ENCODE peak calls at places on chromosomes 2 and 18, in seven cellular contexts. L, F, A, H, O, B and C are unnamed samples.

GRCh38 chr2:96527990-96528679 is 8.4 kb upstream of the ARID5A start:
- DNase-seq in L (peak), F (peak), A (no peak), H (no peak), O (no peak), B (peak), C (no peak)

GRCh38 chr2:1859671-1860450 is 115.5 kb upstream of the PXDN start:
- DNase-seq in L (no peak), F (no peak), A (no peak), H (no peak), O (no peak), B (no peak), C (no peak)

GRCh38 chr2:55014962-55015939 is 35.0 kb downstream of the RTN4 start:
- DNase-seq in L (peak), F (peak), A (peak), H (peak), O (no peak), B (no peak), C (no peak)

GRCh38 chr2:164887434-164888112 is 46.0 kb upstream of the COBLL1 start:
- DNase-seq in L (no peak), F (no peak), A (no peak), H (no peak), O (no peak), B (no peak), C (no peak)

GRCh38 chr2:33529771-33530481 is 53.5 kb downstream of the RASGRP3 start:
- DNase-seq in L (no peak), F (no peak), A (peak), H (no peak), O (no peak), B (no peak), C (no peak)

GRCh38 chr2:237118025-237118424 is 32.3 kb downstream of the COPS8 start:
- DNase-seq in L (no peak), F (no peak), A (no peak), H (no peak), O (no peak), B (no peak), C (no peak)

GRCh38 chr2:61538920-61539559 is 884 bp upstream of the XPO1 start:
- DNase-seq in L (peak), F (peak), A (no peak), H (peak), O (no peak), B (no peak), C (no peak)

GRCh38 chr2:105179469-105180372 is 61.8 kb upstream of the GPR45 start:
- DNase-seq in L (peak), F (no peak), A (peak), H (peak), O (no peak), B (no peak), C (no peak)

GRCh38 chr2:176642074-176642473 is 372.8 kb downstream of the MTX2 start:
- DNase-seq in L (no peak), F (no peak), A (no peak), H (no peak), O (no peak), B (no peak), C (no peak)

GRCh38 chr2:24945907-24946306 is 25.8 kb downstream of the DNAJC27 start:
- DNase-seq in L (no peak), F (no peak), A (no peak), H (no peak), O (no peak), B (no peak), C (no peak)

GRCh38 chr2:224946911-224947310 is 95.4 kb downstream of the DOCK10 start:
- DNase-seq in L (no peak), F (no peak), A (no peak), H (no peak), O (no peak), B (no peak), C (peak)

GRCh38 chr2:64259301-64259700 is 115.1 kb upstream of the PELI1 start:
- DNase-seq in L (peak), F (no peak), A (no peak), H (no peak), O (no peak), B (no peak), C (no peak)

GRCh38 chr2:214069254-214069653 is 341.6 kb upstream of the VWC2L start:
- DNase-seq in L (no peak), F (no peak), A (no peak), H (peak), O (no peak), B (no peak), C (no peak)

GRCh38 chr18:13292736-13293135 is 74.2 kb downstream of the LDLRAD4 start:
- DNase-seq in L (no peak), F (no peak), A (peak), H (no peak), O (no peak), B (no peak), C (no peak)

GRCh38 chr2:199861116-199861774 is 10.3 kb upstream of the FTCDNL1 start:
- DNase-seq in L (no peak), F (no peak), A (peak), H (peak), O (no peak), B (no peak), C (no peak)

GRCh38 chr2:191612496-191612895 is 65.4 kb upstream of the NABP1 start:
- DNase-seq in L (no peak), F (no peak), A (no peak), H (no peak), O (no peak), B (no peak), C (no peak)

GRCh38 chr2:43225093-43225787 is 1.2 kb downstream of the ZFP36L2 start:
- DNase-seq in L (peak), F (peak), A (peak), H (no peak), O (peak), B (no peak), C (no peak)

GRCh38 chr2:69022548-69022947 is 9.6 kb downstream of the ANTXR1 start:
- DNase-seq in L (no peak), F (no peak), A (no peak), H (no peak), O (no peak), B (no peak), C (no peak)

GRCh38 chr2:162073776-162074578 is at the start of gene DPP4:
- DNase-seq in L (peak), F (peak), A (peak), H (no peak), O (no peak), B (no peak), C (no peak)

GRCh38 chr18:29307231-29307630 is 1130.3 kb upstream of the CDH2 start:
- DNase-seq in L (no peak), F (no peak), A (no peak), H (no peak), O (no peak), B (no peak), C (no peak)

GRCh38 chr2:42010743-42011298 is 37.0 kb upstream of the PKDCC start:
- DNase-seq in L (peak), F (no peak), A (no peak), H (no peak), O (no peak), B (no peak), C (no peak)

GRCh38 chr2:203225423-203226039 is 13.3 kb upstream of the CYP20A1 start:
- DNase-seq in L (peak), F (peak), A (peak), H (peak), O (no peak), B (no peak), C (no peak)

GRCh38 chr2:47010176-47010575 is 94.6 kb upstream of the MCFD2 start:
- DNase-seq in L (no peak), F (no peak), A (no peak), H (no peak), O (no peak), B (no peak), C (no peak)

GRCh38 chr2:2550856-2551255 is 219.8 kb upstream of the MYT1L start:
- DNase-seq in L (no peak), F (no peak), A (no peak), H (no peak), O (peak), B (no peak), C (no peak)

GRCh38 chr2:112783187-112783721 is 1.0 kb downstream of the IL1A start:
- DNase-seq in L (no peak), F (no peak), A (no peak), H (no peak), O (no peak), B (no peak), C (no peak)

GRCh38 chr18:10997885-10998284 is 151.5 kb downstream of the PIEZO2 start:
- DNase-seq in L (no peak), F (no peak), A (no peak), H (no peak), O (no peak), B (no peak), C (no peak)

GRCh38 chr2:60540054-60540453 is 13.4 kb downstream of the BCL11A start:
- DNase-seq in L (no peak), F (no peak), A (no peak), H (no peak), O (no peak), B (no peak), C (no peak)

GRCh38 chr2:54038835-54039234 is 68.0 kb upstream of the PSME4 start:
- DNase-seq in L (no peak), F (no peak), A (no peak), H (peak), O (no peak), B (no peak), C (no peak)

GRCh38 chr2:175203621-175204496 is 22.3 kb upstream of the ATP5MC3 start:
- DNase-seq in L (peak), F (peak), A (peak), H (peak), O (no peak), B (no peak), C (no peak)

GRCh38 chr2:111236027-111236426 is 115.3 kb downstream of the BCL2L11 start:
- DNase-seq in L (peak), F (no peak), A (no peak), H (no peak), O (no peak), B (no peak), C (no peak)

GRCh38 chr2:3895021-3895420 is 191.6 kb downstream of the DCDC2C start:
- DNase-seq in L (no peak), F (no peak), A (no peak), H (no peak), O (no peak), B (no peak), C (no peak)

GRCh38 chr2:11446733-11447248 is 19.2 kb downstream of the E2F6 start:
- DNase-seq in L (peak), F (peak), A (peak), H (peak), O (no peak), B (no peak), C (peak)

GRCh38 chr2:113167115-113167932 is 6.4 kb upstream of the PSD4 start:
- DNase-seq in L (peak), F (peak), A (no peak), H (no peak), O (no peak), B (no peak), C (no peak)

GRCh38 chr2:120520929-120521912 is 175.3 kb downstream of the INHBB start:
- DNase-seq in L (peak), F (no peak), A (peak), H (peak), O (no peak), B (no peak), C (no peak)

GRCh38 chr2:166959556-166959955 is 71.3 kb downstream of the XIRP2 start:
- DNase-seq in L (no peak), F (no peak), A (no peak), H (no peak), O (no peak), B (no peak), C (no peak)

GRCh38 chr2:56705713-56706112 is 521.9 kb downstream of the CCDC85A start:
- DNase-seq in L (no peak), F (no peak), A (no peak), H (no peak), O (no peak), B (no peak), C (no peak)

GRCh38 chr2:75415141-75415540 is 145.6 kb downstream of the EVA1A start:
- DNase-seq in L (no peak), F (no peak), A (no peak), H (no peak), O (no peak), B (no peak), C (no peak)
- TF ChIP-seq CTCF in L (no peak), F (no peak), A (no peak), H (no peak), O (no peak), B (no peak), C (no peak)

DNA sequence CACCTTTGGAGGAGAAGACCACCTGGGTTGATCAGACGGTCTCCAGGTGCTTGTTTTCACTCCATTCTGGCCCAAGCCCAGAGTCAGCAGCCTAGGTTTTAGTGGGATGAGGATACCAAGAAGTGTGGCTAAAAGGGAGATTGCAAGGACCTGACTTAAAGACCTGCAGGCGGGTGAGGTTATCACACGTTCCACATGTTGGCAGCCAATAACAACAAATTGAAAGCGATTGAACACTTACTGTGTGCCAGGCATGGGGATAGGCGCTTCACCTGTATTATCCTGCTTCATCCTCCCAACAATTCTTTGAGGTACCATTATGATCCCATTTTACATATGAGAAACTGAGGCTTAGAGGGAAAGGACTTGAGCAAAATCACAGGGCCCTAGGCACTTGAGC is 5.0 kb downstream of the ARL4C start:
- DNase-seq in L (no peak), F (no peak), A (no peak), H (no peak), O (no peak), B (no peak), C (no peak)
- H3K4me3 ChIP-seq in L (no peak), F (peak), A (no peak), H (no peak), O (no peak), B (no peak), C (no peak)

DNA sequence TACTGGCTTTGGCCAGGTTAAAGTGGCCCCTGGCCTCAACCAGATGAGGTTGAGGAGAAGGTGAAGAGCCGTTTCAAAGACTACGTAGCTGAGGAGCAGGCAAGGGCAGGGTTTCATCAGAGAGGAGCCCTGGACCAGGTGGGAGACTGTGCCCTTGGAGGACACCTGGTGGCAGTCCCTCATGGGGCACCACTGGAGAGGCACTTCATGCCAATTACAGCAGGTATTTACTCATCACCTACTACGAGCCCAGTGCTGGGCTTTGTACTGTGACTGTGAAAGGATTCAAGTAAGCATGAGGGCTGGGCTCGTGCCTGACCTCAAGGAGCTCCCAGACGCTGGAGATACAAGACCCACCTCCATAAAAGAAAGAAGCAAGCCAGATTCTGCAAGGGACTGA is 37.6 kb downstream of the SMAD7 start:
- DNase-seq in L (no peak), F (peak), A (no peak), H (no peak), O (no peak), B (no peak), C (no peak)
- TF ChIP-seq CTCF in L (no peak), F (peak), A (peak), H (peak), O (no peak), B (no peak), C (peak)

DNA sequence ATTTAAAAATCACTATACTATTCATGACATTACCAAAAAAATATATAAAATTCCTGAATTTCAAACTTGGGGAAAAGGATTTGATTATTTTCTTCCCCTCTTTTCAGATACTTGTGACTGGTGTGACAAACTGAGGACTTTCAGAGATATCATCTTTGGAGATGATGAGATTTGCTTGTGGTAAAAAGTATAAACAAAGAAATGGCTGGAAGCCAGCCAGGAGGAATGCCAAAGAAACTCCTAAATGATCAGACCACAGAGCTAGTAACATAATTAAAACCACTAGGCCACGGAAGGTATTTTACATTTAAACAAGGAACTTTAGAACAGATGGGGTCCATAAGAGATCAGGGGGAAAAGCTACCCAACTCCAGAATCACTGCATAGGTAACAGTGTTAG is 58.7 kb downstream of the PIGN start:
- DNase-seq in L (no peak), F (no peak), A (no peak), H (no peak), O (no peak), B (no peak), C (no peak)
- H3K4me3 ChIP-seq in L (no peak), F (no peak), A (no peak), H (no peak), O (no peak), B (no peak), C (no peak)

GRCh38 chr2:158460632-158461297 is 4.0 kb downstream of the PKP4 start:
- DNase-seq in L (no peak), F (no peak), A (no peak), H (no peak), O (no peak), B (no peak), C (no peak)
- TF ChIP-seq CTCF in L (no peak), F (no peak), A (no peak), H (no peak), O (peak), B (no peak), C (peak)

DNA sequence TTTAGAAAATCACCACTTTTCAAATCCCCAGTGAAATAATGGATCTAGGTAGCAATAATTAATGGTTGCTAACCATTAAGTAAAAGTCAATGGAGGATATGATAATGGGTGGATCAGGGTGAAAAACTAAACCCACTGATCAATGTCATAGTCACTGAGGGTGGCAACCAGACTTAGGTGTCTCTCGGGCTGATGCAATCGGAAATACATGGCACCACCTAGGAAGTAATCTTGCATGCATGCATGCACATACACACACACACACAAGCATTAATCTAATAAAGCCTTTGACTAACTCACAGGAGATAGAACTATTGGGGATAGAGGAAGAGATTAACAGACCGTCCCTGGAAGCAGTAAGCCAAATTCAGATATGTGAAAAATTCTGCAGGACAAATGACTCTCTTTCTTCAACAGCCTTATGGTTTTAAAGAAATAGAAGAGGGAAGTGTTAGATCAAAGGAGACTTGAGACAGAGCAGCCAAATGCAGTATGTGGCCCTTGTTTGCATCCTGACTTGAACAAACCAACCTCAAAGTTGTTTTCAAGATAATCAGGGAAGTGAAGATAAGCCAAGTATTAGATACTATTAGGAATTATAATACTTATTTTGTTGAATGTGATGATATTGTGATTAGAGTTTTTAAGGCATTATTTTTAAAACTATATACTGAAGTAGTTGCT is 186.0 kb upstream of the RMP24 start:
- DNase-seq in L (no peak), F (no peak), A (no peak), H (no peak), O (no peak), B (no peak), C (peak)
- H3K4me3 ChIP-seq in L (no peak), F (no peak), A (no peak), H (no peak), O (no peak), B (no peak), C (no peak)